ENCODE peak calls at places on chromosomes 7 and 10, in seven cellular contexts. R is HL-60; N is IMR-90; A is mucosa of descending colon; X is heart right ventricle; M is fibroblast of mammary gland; E is CD8-positive, alpha-beta T cell. P is an unnamed sample.
A peak's percentile ranks its signal among the peaks of the same experiment; 100 is the strongest.

GRCh38 chr10:5484205-5484604 is 15.2 kb downstream of the CALML5 start:
- DNase-seq in R (no peak), N (peak; percentile 52), A (no peak), X (no peak), M (peak; percentile 57), E (no peak), P (no peak)

GRCh38 chr10:69846252-69847000 is 44.7 kb downstream of the COL13A1 start:
- DNase-seq in R (no peak), N (peak; percentile 27), A (no peak), X (no peak), M (no peak), E (no peak), P (no peak)

GRCh38 chr7:155456772-155457543 is 971 bp upstream of the EN2 start:
- DNase-seq in R (peak; percentile 13), N (peak; percentile 31), A (peak; percentile 73), X (peak; percentile 67), M (peak; percentile 31), E (no peak), P (peak; percentile 60)

GRCh38 chr10:29811751-29812427 is 177.1 kb upstream of the SVIL start:
- DNase-seq in R (no peak), N (peak; percentile 98), A (no peak), X (no peak), M (peak; percentile 97), E (no peak), P (no peak)

GRCh38 chr7:46003896-46004875 is 83.1 kb upstream of the IGFBP3 start:
- DNase-seq in R (no peak), N (peak; percentile 97), A (no peak), X (no peak), M (peak; percentile 97), E (no peak), P (no peak)

GRCh38 chr10:132296671-132297443 is 10.9 kb downstream of the STK32C start:
- DNase-seq in R (no peak), N (no peak), A (peak; percentile 5), X (no peak), M (no peak), E (no peak), P (no peak)

GRCh38 chr7:35019801-35020200 is 17.5 kb downstream of the DPY19L1 start:
- DNase-seq in R (no peak), N (no peak), A (no peak), X (no peak), M (no peak), E (no peak), P (no peak)

GRCh38 chr10:132467464-132468149 is 70.0 kb upstream of the INPP5A start:
- DNase-seq in R (no peak), N (no peak), A (peak; percentile 78), X (no peak), M (no peak), E (no peak), P (no peak)

GRCh38 chr10:66535418-66535817 is 390.4 kb upstream of the LRRTM3 start:
- DNase-seq in R (no peak), N (no peak), A (no peak), X (no peak), M (no peak), E (no peak), P (no peak)

GRCh38 chr10:87660484-87661133 is 931 bp downstream of the PAPSS2 start:
- DNase-seq in R (no peak), N (peak; percentile 79), A (peak; percentile 35), X (no peak), M (peak; percentile 81), E (no peak), P (peak; percentile 75)

GRCh38 chr7:108460964-108461363 is 4.7 kb upstream of the NRCAM start:
- DNase-seq in R (no peak), N (no peak), A (no peak), X (no peak), M (no peak), E (no peak), P (no peak)

GRCh38 chr10:95188593-95188992 is 5.4 kb upstream of the ACSM6 start:
- DNase-seq in R (no peak), N (no peak), A (no peak), X (no peak), M (no peak), E (no peak), P (no peak)

GRCh38 chr10:49220679-49221078 is 32.5 kb upstream of the TMEM273 start:
- DNase-seq in R (no peak), N (no peak), A (no peak), X (peak; percentile 33), M (no peak), E (no peak), P (no peak)

GRCh38 chr10:5519054-5519453 is 5.7 kb upstream of the CALML3 start:
- DNase-seq in R (no peak), N (no peak), A (no peak), X (no peak), M (no peak), E (no peak), P (no peak)

GRCh38 chr10:48307584-48307983 is 1.1 kb downstream of the MAPK8 start:
- DNase-seq in R (no peak), N (no peak), A (no peak), X (no peak), M (no peak), E (no peak), P (no peak)

GRCh38 chr10:68598978-68599753 is 39.0 kb downstream of the TET1 start:
- DNase-seq in R (no peak), N (peak; percentile 43), A (peak; percentile 50), X (peak; percentile 41), M (peak; percentile 72), E (no peak), P (no peak)

GRCh38 chr7:73974101-73974947 is 53.6 kb upstream of the ELN start:
- DNase-seq in R (no peak), N (no peak), A (no peak), X (no peak), M (no peak), E (no peak), P (peak; percentile 52)

GRCh38 chr10:69876931-69877330 is 75.2 kb downstream of the COL13A1 start:
- DNase-seq in R (no peak), N (no peak), A (no peak), X (no peak), M (no peak), E (no peak), P (no peak)

GRCh38 chr10:56505555-56505954 is 144.5 kb upstream of the ZWINT start:
- DNase-seq in R (no peak), N (no peak), A (no peak), X (no peak), M (no peak), E (no peak), P (no peak)

GRCh38 chr7:44348851-44349781 is 23.7 kb upstream of the CAMK2B start:
- DNase-seq in R (no peak), N (no peak), A (no peak), X (no peak), M (no peak), E (no peak), P (no peak)
- TF ChIP-seq CTCF in R (no peak), N (no peak), A (no peak), X (no peak), M (no peak), E (no peak), P (no peak)

GRCh38 chr10:44995581-44995913 is 5.2 kb upstream of the ZNF22 start:
- DNase-seq in R (no peak), N (no peak), A (no peak), X (no peak), M (no peak), E (no peak), P (no peak)
- TF ChIP-seq CTCF in R (no peak), N (no peak), A (no peak), X (no peak), M (no peak), E (no peak), P (no peak)

GRCh38 chr10:111856631-111857030 is 326.9 kb downstream of the GPAM start:
- DNase-seq in R (no peak), N (no peak), A (no peak), X (no peak), M (peak; percentile 65), E (no peak), P (no peak)
- TF ChIP-seq CTCF in R (no peak), N (no peak), A (no peak), X (peak; percentile 9), M (peak; percentile 77), E (no peak), P (no peak)

GRCh38 chr10:28587970-28588290 is 55.0 kb downstream of the WAC start:
- DNase-seq in R (no peak), N (peak; percentile 75), A (no peak), X (no peak), M (peak; percentile 76), E (no peak), P (no peak)
- TF ChIP-seq CTCF in R (no peak), N (peak; percentile 34), A (no peak), X (peak; percentile 52), M (peak; percentile 37), E (no peak), P (peak; percentile 52)

GRCh38 chr7:68823996-68824780 is 774.1 kb upstream of the AUTS2 start:
- DNase-seq in R (no peak), N (no peak), A (no peak), X (no peak), M (peak; percentile 19), E (no peak), P (no peak)
- TF ChIP-seq CTCF in R (no peak), N (no peak), A (no peak), X (no peak), M (no peak), E (no peak), P (no peak)

GRCh38 chr7:24134535-24134934 is 149.5 kb upstream of the NPY start:
- DNase-seq in R (no peak), N (no peak), A (no peak), X (no peak), M (no peak), E (no peak), P (no peak)
- TF ChIP-seq CTCF in R (no peak), N (no peak), A (no peak), X (no peak), M (no peak), E (no peak), P (no peak)

DNA sequence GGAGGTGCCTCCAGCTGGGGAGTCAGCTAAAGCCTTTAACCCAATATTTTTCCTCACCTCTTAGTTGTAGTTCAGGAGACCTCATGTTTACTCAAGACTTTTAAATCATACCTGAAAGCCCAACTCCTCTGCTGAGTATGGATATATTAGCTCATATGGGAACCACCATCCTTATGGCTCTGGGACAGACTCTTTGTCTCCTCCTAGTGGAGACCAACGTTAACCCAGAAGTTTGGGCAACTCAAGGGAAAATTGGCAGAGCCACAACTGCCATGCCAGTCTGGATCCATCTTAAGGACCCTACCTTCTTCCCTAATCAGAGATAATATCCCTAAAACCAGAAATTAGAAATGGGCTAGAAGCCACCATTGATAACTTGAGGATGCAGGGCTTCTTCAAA is 80.8 kb downstream of the TMEM106B start:
- DNase-seq in R (no peak), N (peak; percentile 1), A (no peak), X (no peak), M (peak; percentile 9), E (no peak), P (no peak)
- TF ChIP-seq CTCF in R (no peak), N (peak; percentile 21), A (no peak), X (no peak), M (peak; percentile 27), E (no peak), P (no peak)

GRCh38 chr7:129367700-129368388 is 66.4 kb upstream of the STRIP2 start:
- DNase-seq in R (no peak), N (peak; percentile 72), A (peak; percentile 84), X (peak; percentile 63), M (peak; percentile 67), E (peak; percentile 53), P (peak; percentile 80)
- TF ChIP-seq CTCF in R (peak; percentile 86), N (peak; percentile 89), A (peak; percentile 86), X (peak; percentile 87), M (peak; percentile 89), E (peak; percentile 69), P (peak; percentile 79)

P was measured in right atrium auricular region.